ENCODE peak calls at places on chromosomes 2 and 18, in eight cellular contexts. Z, K, R, V, Y, I, B and S are unnamed samples.

GRCh38 chr2:26994975-26995374 is 24.5 kb downstream of the MAPRE3 start:
- DNase-seq in Y (no peak), V (no peak), Z (no peak), R (no peak), I (no peak), K (no peak), B (no peak), S (no peak)

GRCh38 chr2:20487392-20488135 is 40.7 kb downstream of the RHOB start:
- DNase-seq in I (no peak), R (peak), Y (no peak), K (no peak), V (no peak), B (no peak), Z (no peak), S (no peak)

GRCh38 chr2:349390-349789 is 61.5 kb upstream of the ALKAL2 start:
- DNase-seq in B (no peak), K (no peak), Y (no peak), Z (no peak), I (no peak), V (no peak), R (no peak), S (no peak)

GRCh38 chr2:88626171-88627054 is 851 bp downstream of the EIF2AK3 start:
- DNase-seq in B (no peak), V (peak), R (peak), I (no peak), K (peak), Z (no peak), Y (no peak), S (no peak)

GRCh38 chr2:178474560-178474959 is 3.8 kb downstream of the FKBP7 start:
- DNase-seq in K (no peak), R (no peak), I (no peak), V (no peak), B (no peak), Y (no peak), Z (no peak), S (no peak)

GRCh38 chr2:106580241-106580640 is 93.1 kb downstream of the CD8B2 start:
- DNase-seq in Y (no peak), V (no peak), Z (no peak), I (no peak), B (no peak), R (no peak), K (no peak), S (no peak)

GRCh38 chr2:225683258-225683657 is 283.7 kb downstream of the NYAP2 start:
- DNase-seq in B (no peak), R (no peak), Y (no peak), I (no peak), V (no peak), K (no peak), Z (no peak), S (no peak)

GRCh38 chr2:196204991-196205766 is 33.8 kb upstream of the STK17B start:
- DNase-seq in V (no peak), B (no peak), I (no peak), R (no peak), K (no peak), Z (no peak), Y (no peak), S (no peak)

GRCh38 chr2:45112750-45113149 is 103.5 kb upstream of the SIX2 start:
- DNase-seq in Z (no peak), I (no peak), V (no peak), K (no peak), Y (no peak), B (no peak), R (no peak), S (no peak)

GRCh38 chr2:235263205-235264120 is 230.4 kb upstream of the AGAP1 start:
- DNase-seq in Z (peak), K (no peak), V (peak), R (peak), Y (peak), B (peak), I (peak), S (no peak)

GRCh38 chr2:18066894-18067293 is 188.4 kb downstream of the KCNS3 start:
- DNase-seq in R (no peak), B (no peak), Z (no peak), Y (no peak), V (no peak), I (no peak), K (no peak), S (no peak)

GRCh38 chr2:104321141-104321799 is 532.6 kb upstream of the POU3F3 start:
- DNase-seq in Y (no peak), Z (no peak), R (no peak), V (no peak), K (no peak), B (no peak), I (no peak), S (no peak)

GRCh38 chr2:25566094-25566493 is 107.3 kb downstream of the DTNB start:
- DNase-seq in Z (no peak), K (no peak), Y (no peak), R (no peak), I (no peak), V (no peak), B (no peak), S (no peak)

GRCh38 chr2:8135051-8135675 is 546.7 kb upstream of the ID2 start:
- DNase-seq in Y (no peak), I (no peak), K (no peak), V (peak), R (no peak), Z (no peak), B (no peak), S (no peak)

GRCh38 chr2:80105020-80105419 is 199.5 kb downstream of the LRRTM1 start:
- DNase-seq in K (no peak), V (no peak), Z (peak), B (no peak), I (no peak), Y (no peak), R (no peak), S (no peak)

GRCh38 chr2:20141806-20142205 is 83.1 kb downstream of the SDC1 start:
- DNase-seq in Y (no peak), K (no peak), V (no peak), I (no peak), B (no peak), Z (no peak), R (no peak), S (no peak)

GRCh38 chr18:74654637-74655036 is 57.0 kb downstream of the ZNF407 start:
- DNase-seq in V (no peak), B (peak), Z (peak), R (no peak), I (no peak), Y (no peak), K (no peak), S (no peak)

GRCh38 chr2:156649596-156649995 is 213.4 kb downstream of the GPD2 start:
- DNase-seq in V (peak), Z (no peak), Y (no peak), K (no peak), R (no peak), I (no peak), B (no peak), S (no peak)

GRCh38 chr2:203739351-203739750 is 32.9 kb downstream of the CD28 start:
- DNase-seq in R (no peak), V (no peak), Z (no peak), B (no peak), K (no peak), Y (no peak), I (no peak), S (no peak)

GRCh38 chr2:74515271-74516069 is 1.2 kb downstream of the TLX2 start:
- DNase-seq in B (no peak), R (peak), K (no peak), I (no peak), Y (no peak), V (no peak), Z (no peak), S (no peak)

GRCh38 chr2:66446178-66446860 is 11.4 kb downstream of the MEIS1 start:
- DNase-seq in B (no peak), Y (no peak), I (no peak), V (peak), R (peak), Z (no peak), K (no peak), S (no peak)

GRCh38 chr2:75606851-75607798 is 39.5 kb upstream of the MRPL19 start:
- DNase-seq in Y (no peak), Z (peak), R (no peak), I (no peak), K (no peak), B (peak), V (no peak), S (no peak)

GRCh38 chr18:22667616-22668422 is 250.1 kb upstream of the CTAGE1 start:
- DNase-seq in K (no peak), Y (no peak), V (no peak), I (no peak), B (peak), Z (peak), R (no peak), S (no peak)

GRCh38 chr2:119914266-119914665 is 98.6 kb upstream of the EPB41L5 start:
- DNase-seq in K (no peak), R (no peak), B (no peak), Z (peak), I (no peak), Y (no peak), V (no peak), S (no peak)

GRCh38 chr2:28895189-28895893 is 874 bp downstream of the WDR43 start:
- DNase-seq in Y (peak), B (peak), R (peak), I (no peak), V (no peak), K (peak), Z (peak), S (no peak)

GRCh38 chr2:202782930-202783558 is 88.5 kb downstream of the ICA1L start:
- DNase-seq in Z (no peak), B (no peak), R (no peak), Y (no peak), I (no peak), K (no peak), V (no peak), S (no peak)

GRCh38 chr18:2978626-2979025 is 34.3 kb downstream of the LPIN2 start:
- DNase-seq in V (no peak), Y (no peak), B (peak), K (no peak), R (no peak), Z (peak), I (no peak), S (no peak)

GRCh38 chr18:39051013-39051412 is 1485.4 kb upstream of the CELF4 start:
- DNase-seq in V (no peak), R (no peak), K (no peak), Y (no peak), Z (no peak), B (no peak), I (no peak), S (no peak)

GRCh38 chr2:199861116-199861774 is 10.3 kb upstream of the FTCDNL1 start:
- DNase-seq in Y (no peak), I (no peak), Z (peak), V (no peak), R (no peak), K (no peak), B (peak), S (no peak)

GRCh38 chr2:239275871-239276812 is 124.7 kb downstream of the HDAC4 start:
- DNase-seq in Y (peak), V (peak), B (no peak), I (no peak), K (no peak), Z (no peak), R (peak), S (no peak)

GRCh38 chr18:9418047-9418690 is 57.1 kb upstream of the RALBP1 start:
- DNase-seq in Y (no peak), K (no peak), V (no peak), I (no peak), B (no peak), R (peak), Z (no peak), S (no peak)

GRCh38 chr2:104236491-104236890 is 617.4 kb upstream of the POU3F3 start:
- DNase-seq in B (no peak), R (no peak), V (no peak), Z (no peak), K (no peak), Y (no peak), I (no peak), S (no peak)

GRCh38 chr2:166632616-166633015 is 138.6 kb upstream of the SCN7A start:
- DNase-seq in I (no peak), Z (peak), K (no peak), B (peak), R (no peak), Y (no peak), V (no peak), S (no peak)

GRCh38 chr2:42196403-42197267 is 27.5 kb downstream of the EML4 start:
- DNase-seq in V (no peak), B (peak), R (no peak), Z (peak), Y (no peak), K (peak), I (no peak), S (peak)

GRCh38 chr2:38498039-38498438 is 104.7 kb downstream of the HNRNPLL start:
- DNase-seq in Y (no peak), B (no peak), I (no peak), V (peak), R (no peak), K (no peak), Z (no peak), S (no peak)